ENCODE peak calls at places on chromosomes 11 and 22, in ten cellular contexts. One of them, this sample, is unnamed. For H3K9me3, the result is how much of the 10 kb centered on the place peaks cover.

GRCh38 chr11:43738600-43739409 is 58.3 kb downstream of the HSD17B12 start:
- DNase-seq in CD4-positive, alpha-beta memory T cell: no peak
- DNase-seq in H9: no peak
- DNase-seq in psoas muscle: no peak
- DNase-seq in CD4-positive, CD25-positive, alpha-beta regulatory T cell: no peak
- DNase-seq in CD4-positive, alpha-beta T cell: no peak
- DNase-seq in lower lobe of right lung: no peak
- DNase-seq in lung: no peak
- DNase-seq in pancreas: no peak
- DNase-seq in neural progenitor cell: peak
- DNase-seq in this sample: no peak

GRCh38 chr11:121722431-121723256 is 269.9 kb upstream of the SORL1-AS1 start:
- DNase-seq in CD4-positive, alpha-beta memory T cell: no peak
- DNase-seq in H9: peak
- DNase-seq in psoas muscle: peak
- DNase-seq in CD4-positive, CD25-positive, alpha-beta regulatory T cell: no peak
- DNase-seq in CD4-positive, alpha-beta T cell: no peak
- DNase-seq in lower lobe of right lung: peak
- DNase-seq in lung: peak
- DNase-seq in pancreas: peak
- DNase-seq in neural progenitor cell: peak
- DNase-seq in this sample: no peak

GRCh38 chr11:104776501-104777170 is 121.6 kb downstream of the CASP12 start:
- DNase-seq in CD4-positive, alpha-beta memory T cell: no peak
- DNase-seq in H9: no peak
- DNase-seq in psoas muscle: no peak
- DNase-seq in CD4-positive, CD25-positive, alpha-beta regulatory T cell: no peak
- DNase-seq in CD4-positive, alpha-beta T cell: no peak
- DNase-seq in lower lobe of right lung: no peak
- DNase-seq in lung: no peak
- DNase-seq in pancreas: no peak
- DNase-seq in neural progenitor cell: no peak
- DNase-seq in this sample: no peak

GRCh38 chr11:67006029-67006884 is 16.7 kb upstream of the SYT12 start:
- DNase-seq in CD4-positive, alpha-beta memory T cell: no peak
- DNase-seq in H9: peak
- DNase-seq in psoas muscle: peak
- DNase-seq in CD4-positive, CD25-positive, alpha-beta regulatory T cell: no peak
- DNase-seq in CD4-positive, alpha-beta T cell: no peak
- DNase-seq in lower lobe of right lung: no peak
- DNase-seq in lung: no peak
- DNase-seq in pancreas: no peak
- DNase-seq in neural progenitor cell: peak
- DNase-seq in this sample: no peak

GRCh38 chr11:61771995-61772455 is 19.6 kb downstream of the MYRF start:
- DNase-seq in CD4-positive, alpha-beta memory T cell: no peak
- DNase-seq in H9: peak
- DNase-seq in psoas muscle: no peak
- DNase-seq in CD4-positive, CD25-positive, alpha-beta regulatory T cell: no peak
- DNase-seq in CD4-positive, alpha-beta T cell: no peak
- DNase-seq in lower lobe of right lung: no peak
- DNase-seq in lung: no peak
- DNase-seq in pancreas: no peak
- DNase-seq in neural progenitor cell: peak
- DNase-seq in this sample: no peak

GRCh38 chr11:116229581-116229980 is 543.2 kb downstream of the BUD13 start:
- DNase-seq in CD4-positive, alpha-beta memory T cell: no peak
- DNase-seq in H9: no peak
- DNase-seq in psoas muscle: no peak
- DNase-seq in CD4-positive, CD25-positive, alpha-beta regulatory T cell: no peak
- DNase-seq in CD4-positive, alpha-beta T cell: no peak
- DNase-seq in lower lobe of right lung: no peak
- DNase-seq in lung: no peak
- DNase-seq in pancreas: no peak
- DNase-seq in neural progenitor cell: no peak
- DNase-seq in this sample: no peak

GRCh38 chr11:2390091-2390870 is 10.3 kb upstream of the TSSC4 start:
- DNase-seq in CD4-positive, alpha-beta memory T cell: no peak
- DNase-seq in H9: no peak
- DNase-seq in psoas muscle: peak
- DNase-seq in CD4-positive, CD25-positive, alpha-beta regulatory T cell: no peak
- DNase-seq in CD4-positive, alpha-beta T cell: no peak
- DNase-seq in lower lobe of right lung: peak
- DNase-seq in lung: peak
- DNase-seq in pancreas: peak
- DNase-seq in neural progenitor cell: no peak
- DNase-seq in this sample: no peak

GRCh38 chr11:71171576-71171975 is 80.8 kb downstream of the SHANK2 start:
- DNase-seq in CD4-positive, alpha-beta memory T cell: no peak
- DNase-seq in H9: no peak
- DNase-seq in psoas muscle: no peak
- DNase-seq in CD4-positive, CD25-positive, alpha-beta regulatory T cell: no peak
- DNase-seq in CD4-positive, alpha-beta T cell: no peak
- DNase-seq in lower lobe of right lung: no peak
- DNase-seq in lung: no peak
- DNase-seq in pancreas: no peak
- DNase-seq in neural progenitor cell: no peak
- DNase-seq in this sample: no peak

GRCh38 chr11:118241191-118242098 is 10.7 kb downstream of the MPZL3 start:
- DNase-seq in CD4-positive, alpha-beta memory T cell: peak
- DNase-seq in H9: no peak
- DNase-seq in psoas muscle: no peak
- DNase-seq in CD4-positive, CD25-positive, alpha-beta regulatory T cell: peak
- DNase-seq in CD4-positive, alpha-beta T cell: peak
- DNase-seq in lower lobe of right lung: peak
- DNase-seq in lung: peak
- DNase-seq in pancreas: no peak
- DNase-seq in neural progenitor cell: no peak
- DNase-seq in this sample: no peak

GRCh38 chr11:61110255-61111059 is 8.2 kb downstream of the CD5 start:
- DNase-seq in CD4-positive, alpha-beta memory T cell: peak
- DNase-seq in H9: no peak
- DNase-seq in psoas muscle: no peak
- DNase-seq in CD4-positive, CD25-positive, alpha-beta regulatory T cell: no peak
- DNase-seq in CD4-positive, alpha-beta T cell: no peak
- DNase-seq in lower lobe of right lung: no peak
- DNase-seq in lung: no peak
- DNase-seq in pancreas: no peak
- DNase-seq in neural progenitor cell: no peak
- DNase-seq in this sample: no peak

GRCh38 chr11:73201249-73201648 is 16.8 kb upstream of the P2RY2 start:
- DNase-seq in CD4-positive, alpha-beta memory T cell: no peak
- DNase-seq in H9: no peak
- DNase-seq in psoas muscle: no peak
- DNase-seq in CD4-positive, CD25-positive, alpha-beta regulatory T cell: no peak
- DNase-seq in CD4-positive, alpha-beta T cell: no peak
- DNase-seq in lower lobe of right lung: peak
- DNase-seq in lung: peak
- DNase-seq in pancreas: no peak
- DNase-seq in neural progenitor cell: no peak
- DNase-seq in this sample: no peak

GRCh38 chr11:91489989-91490388 is 734.6 kb upstream of the FAT3 start:
- DNase-seq in CD4-positive, alpha-beta memory T cell: no peak
- DNase-seq in H9: peak
- DNase-seq in psoas muscle: no peak
- DNase-seq in CD4-positive, CD25-positive, alpha-beta regulatory T cell: no peak
- DNase-seq in CD4-positive, alpha-beta T cell: no peak
- DNase-seq in lower lobe of right lung: no peak
- DNase-seq in lung: no peak
- DNase-seq in pancreas: no peak
- DNase-seq in neural progenitor cell: peak
- DNase-seq in this sample: no peak

GRCh38 chr11:70104419-70104818 is 26.3 kb downstream of the ANO1 start:
- DNase-seq in CD4-positive, alpha-beta memory T cell: no peak
- DNase-seq in H9: no peak
- DNase-seq in psoas muscle: peak
- DNase-seq in CD4-positive, CD25-positive, alpha-beta regulatory T cell: no peak
- DNase-seq in CD4-positive, alpha-beta T cell: no peak
- DNase-seq in lower lobe of right lung: no peak
- DNase-seq in lung: no peak
- DNase-seq in pancreas: no peak
- DNase-seq in neural progenitor cell: no peak
- DNase-seq in this sample: no peak

GRCh38 chr11:78139422-78140391 is at the start of gene ALG8:
- DNase-seq in CD4-positive, alpha-beta memory T cell: peak
- DNase-seq in H9: peak
- DNase-seq in psoas muscle: peak
- DNase-seq in CD4-positive, CD25-positive, alpha-beta regulatory T cell: peak
- DNase-seq in CD4-positive, alpha-beta T cell: peak
- DNase-seq in lower lobe of right lung: peak
- DNase-seq in lung: peak
- DNase-seq in pancreas: peak
- DNase-seq in neural progenitor cell: peak
- DNase-seq in this sample: peak
- H3K9me3 ChIP-seq in CD4-positive, alpha-beta memory T cell: under half
- H3K9me3 ChIP-seq in H9: under half
- H3K9me3 ChIP-seq in psoas muscle: under half
- H3K9me3 ChIP-seq in CD4-positive, CD25-positive, alpha-beta regulatory T cell: under half
- H3K9me3 ChIP-seq in CD4-positive, alpha-beta T cell: under half
- H3K9me3 ChIP-seq in lower lobe of right lung: under half
- H3K9me3 ChIP-seq in lung: under half
- H3K9me3 ChIP-seq in pancreas: under half
- H3K9me3 ChIP-seq in neural progenitor cell: under half
- H3K9me3 ChIP-seq in this sample: under half

GRCh38 chr22:49331878-49332277 is 495.8 kb downstream of the BRD1 start:
- DNase-seq in CD4-positive, alpha-beta memory T cell: no peak
- DNase-seq in H9: no peak
- DNase-seq in psoas muscle: no peak
- DNase-seq in CD4-positive, CD25-positive, alpha-beta regulatory T cell: no peak
- DNase-seq in CD4-positive, alpha-beta T cell: no peak
- DNase-seq in lower lobe of right lung: peak
- DNase-seq in lung: peak
- DNase-seq in pancreas: no peak
- DNase-seq in neural progenitor cell: no peak
- DNase-seq in this sample: no peak

GRCh38 chr22:49332691-49333090 is 495.0 kb downstream of the BRD1 start:
- DNase-seq in CD4-positive, alpha-beta memory T cell: no peak
- DNase-seq in H9: no peak
- DNase-seq in psoas muscle: no peak
- DNase-seq in CD4-positive, CD25-positive, alpha-beta regulatory T cell: no peak
- DNase-seq in CD4-positive, alpha-beta T cell: no peak
- DNase-seq in lower lobe of right lung: peak
- DNase-seq in lung: peak
- DNase-seq in pancreas: no peak
- DNase-seq in neural progenitor cell: no peak
- DNase-seq in this sample: no peak

GRCh38 chr22:49329636-49330035 is 498.0 kb downstream of the BRD1 start:
- DNase-seq in CD4-positive, alpha-beta memory T cell: no peak
- DNase-seq in H9: no peak
- DNase-seq in psoas muscle: no peak
- DNase-seq in CD4-positive, CD25-positive, alpha-beta regulatory T cell: no peak
- DNase-seq in CD4-positive, alpha-beta T cell: no peak
- DNase-seq in lower lobe of right lung: peak
- DNase-seq in lung: peak
- DNase-seq in pancreas: no peak
- DNase-seq in neural progenitor cell: no peak
- DNase-seq in this sample: no peak

GRCh38 chr22:49330421-49331222 is 497.1 kb downstream of the BRD1 start:
- DNase-seq in CD4-positive, alpha-beta memory T cell: no peak
- DNase-seq in H9: no peak
- DNase-seq in psoas muscle: no peak
- DNase-seq in CD4-positive, CD25-positive, alpha-beta regulatory T cell: no peak
- DNase-seq in CD4-positive, alpha-beta T cell: no peak
- DNase-seq in lower lobe of right lung: peak
- DNase-seq in lung: peak
- DNase-seq in pancreas: no peak
- DNase-seq in neural progenitor cell: no peak
- DNase-seq in this sample: no peak

GRCh38 chr22:49331223-49331815 is 496.4 kb downstream of the BRD1 start:
- DNase-seq in CD4-positive, alpha-beta memory T cell: no peak
- DNase-seq in H9: no peak
- DNase-seq in psoas muscle: no peak
- DNase-seq in CD4-positive, CD25-positive, alpha-beta regulatory T cell: no peak
- DNase-seq in CD4-positive, alpha-beta T cell: no peak
- DNase-seq in lower lobe of right lung: peak
- DNase-seq in lung: peak
- DNase-seq in pancreas: no peak
- DNase-seq in neural progenitor cell: no peak
- DNase-seq in this sample: no peak
- H3K9me3 ChIP-seq in CD4-positive, alpha-beta memory T cell: under half
- H3K9me3 ChIP-seq in H9: under half
- H3K9me3 ChIP-seq in psoas muscle: under half
- H3K9me3 ChIP-seq in CD4-positive, CD25-positive, alpha-beta regulatory T cell: under half
- H3K9me3 ChIP-seq in CD4-positive, alpha-beta T cell: under half
- H3K9me3 ChIP-seq in lower lobe of right lung: under half
- H3K9me3 ChIP-seq in lung: under half
- H3K9me3 ChIP-seq in pancreas: under half
- H3K9me3 ChIP-seq in neural progenitor cell: under half
- H3K9me3 ChIP-seq in this sample: under half

GRCh38 chr22:47564651-47565050 is 802.2 kb downstream of the TBC1D22A start:
- DNase-seq in CD4-positive, alpha-beta memory T cell: no peak
- DNase-seq in H9: no peak
- DNase-seq in psoas muscle: no peak
- DNase-seq in CD4-positive, CD25-positive, alpha-beta regulatory T cell: no peak
- DNase-seq in CD4-positive, alpha-beta T cell: no peak
- DNase-seq in lower lobe of right lung: no peak
- DNase-seq in lung: no peak
- DNase-seq in pancreas: no peak
- DNase-seq in neural progenitor cell: no peak
- DNase-seq in this sample: no peak
- H3K9me3 ChIP-seq in CD4-positive, alpha-beta memory T cell: under half
- H3K9me3 ChIP-seq in H9: half or more
- H3K9me3 ChIP-seq in psoas muscle: under half
- H3K9me3 ChIP-seq in CD4-positive, CD25-positive, alpha-beta regulatory T cell: under half
- H3K9me3 ChIP-seq in CD4-positive, alpha-beta T cell: under half
- H3K9me3 ChIP-seq in lower lobe of right lung: under half
- H3K9me3 ChIP-seq in lung: under half
- H3K9me3 ChIP-seq in pancreas: under half
- H3K9me3 ChIP-seq in neural progenitor cell: under half
- H3K9me3 ChIP-seq in this sample: under half

GRCh38 chr22:48427731-48428211 is 1399.9 kb downstream of the BRD1 start:
- DNase-seq in CD4-positive, alpha-beta memory T cell: no peak
- DNase-seq in H9: no peak
- DNase-seq in psoas muscle: no peak
- DNase-seq in CD4-positive, CD25-positive, alpha-beta regulatory T cell: no peak
- DNase-seq in CD4-positive, alpha-beta T cell: no peak
- DNase-seq in lower lobe of right lung: no peak
- DNase-seq in lung: no peak
- DNase-seq in pancreas: no peak
- DNase-seq in neural progenitor cell: no peak
- DNase-seq in this sample: no peak

GRCh38 chr22:48424661-48425060 is 1403.0 kb downstream of the BRD1 start:
- DNase-seq in CD4-positive, alpha-beta memory T cell: no peak
- DNase-seq in H9: no peak
- DNase-seq in psoas muscle: no peak
- DNase-seq in CD4-positive, CD25-positive, alpha-beta regulatory T cell: no peak
- DNase-seq in CD4-positive, alpha-beta T cell: no peak
- DNase-seq in lower lobe of right lung: no peak
- DNase-seq in lung: no peak
- DNase-seq in pancreas: no peak
- DNase-seq in neural progenitor cell: no peak
- DNase-seq in this sample: no peak

GRCh38 chr22:48425091-48425506 is 1402.6 kb downstream of the BRD1 start:
- DNase-seq in CD4-positive, alpha-beta memory T cell: no peak
- DNase-seq in H9: no peak
- DNase-seq in psoas muscle: no peak
- DNase-seq in CD4-positive, CD25-positive, alpha-beta regulatory T cell: no peak
- DNase-seq in CD4-positive, alpha-beta T cell: no peak
- DNase-seq in lower lobe of right lung: no peak
- DNase-seq in lung: no peak
- DNase-seq in pancreas: no peak
- DNase-seq in neural progenitor cell: no peak
- DNase-seq in this sample: no peak

GRCh38 chr22:48428556-48429371 is 1398.9 kb downstream of the BRD1 start:
- DNase-seq in CD4-positive, alpha-beta memory T cell: no peak
- DNase-seq in H9: no peak
- DNase-seq in psoas muscle: no peak
- DNase-seq in CD4-positive, CD25-positive, alpha-beta regulatory T cell: no peak
- DNase-seq in CD4-positive, alpha-beta T cell: no peak
- DNase-seq in lower lobe of right lung: no peak
- DNase-seq in lung: no peak
- DNase-seq in pancreas: no peak
- DNase-seq in neural progenitor cell: no peak
- DNase-seq in this sample: no peak

GRCh38 chr22:48426466-48427380 is 1401.0 kb downstream of the BRD1 start:
- DNase-seq in CD4-positive, alpha-beta memory T cell: no peak
- DNase-seq in H9: no peak
- DNase-seq in psoas muscle: no peak
- DNase-seq in CD4-positive, CD25-positive, alpha-beta regulatory T cell: no peak
- DNase-seq in CD4-positive, alpha-beta T cell: no peak
- DNase-seq in lower lobe of right lung: no peak
- DNase-seq in lung: no peak
- DNase-seq in pancreas: no peak
- DNase-seq in neural progenitor cell: peak
- DNase-seq in this sample: no peak
- H3K9me3 ChIP-seq in CD4-positive, alpha-beta memory T cell: under half
- H3K9me3 ChIP-seq in H9: under half
- H3K9me3 ChIP-seq in psoas muscle: under half
- H3K9me3 ChIP-seq in CD4-positive, CD25-positive, alpha-beta regulatory T cell: under half
- H3K9me3 ChIP-seq in CD4-positive, alpha-beta T cell: under half
- H3K9me3 ChIP-seq in lower lobe of right lung: under half
- H3K9me3 ChIP-seq in lung: under half
- H3K9me3 ChIP-seq in pancreas: under half
- H3K9me3 ChIP-seq in neural progenitor cell: under half
- H3K9me3 ChIP-seq in this sample: under half

This sample was measured in T-helper 17 cell.